ENCODE peak calls at places on chromosomes 7 and 10, in seven cellular contexts. I is colonic mucosa, L is cardiac muscle cell, Y is tibial artery, D is right lobe of liver, J is cardiac fibroblast, C is choroid plexus epithelial cell. R is an unnamed sample.

GRCh38 chr7:47100815-47101435 is 481.0 kb downstream of the TNS3 start:
- DNase-seq in J (peak), L (peak), I (peak), C (peak), D (peak), Y (no peak), R (peak)

GRCh38 chr10:13346280-13346819 is 1.7 kb downstream of the SEPHS1 start:
- DNase-seq in D (no peak), L (peak), J (peak), C (peak), Y (no peak), I (peak), R (no peak)

GRCh38 chr10:30455816-30456215 is 21.8 kb downstream of the MAP3K8 start:
- DNase-seq in C (no peak), L (no peak), Y (no peak), I (peak), D (no peak), J (no peak), R (no peak)

GRCh38 chr7:135791543-135792120 is 43.0 kb upstream of the FAM180A start:
- DNase-seq in D (no peak), L (no peak), J (no peak), C (peak), Y (no peak), I (no peak), R (no peak)

GRCh38 chr7:111164442-111164841 is 73.5 kb downstream of the LRRN3 start:
- DNase-seq in D (no peak), I (no peak), J (no peak), C (no peak), L (no peak), Y (no peak), R (no peak)

GRCh38 chr10:70820976-70821750 is 5.4 kb downstream of the SGPL1 start:
- DNase-seq in L (no peak), J (no peak), Y (no peak), D (no peak), C (no peak), I (no peak), R (no peak)

GRCh38 chr7:121960678-121961461 is 87.9 kb downstream of the PTPRZ1 start:
- DNase-seq in C (peak), L (peak), Y (no peak), I (no peak), J (peak), D (no peak), R (no peak)

GRCh38 chr7:16559497-16560223 is 33.0 kb downstream of the LRRC72 start:
- DNase-seq in D (no peak), L (no peak), J (no peak), C (no peak), Y (no peak), I (no peak), R (no peak)

GRCh38 chr10:86346794-86347665 is 19.6 kb downstream of the GRID1 start:
- DNase-seq in Y (peak), C (no peak), I (no peak), J (no peak), D (no peak), L (no peak), R (no peak)

GRCh38 chr7:147984265-147984664 is 606.3 kb upstream of the C7orf33 start:
- DNase-seq in D (no peak), I (no peak), Y (no peak), J (no peak), C (no peak), L (no peak), R (no peak)

GRCh38 chr7:158734861-158735260 is 30.3 kb upstream of the NCAPG2 start:
- DNase-seq in Y (no peak), I (no peak), J (peak), L (peak), D (no peak), C (peak), R (no peak)

GRCh38 chr7:19079066-19079465 is 38.4 kb downstream of the TWIST1 start:
- DNase-seq in D (no peak), I (no peak), Y (no peak), L (peak), J (peak), C (peak), R (no peak)

GRCh38 chr7:137001041-137001440 is 132.6 kb downstream of the CHRM2 start:
- DNase-seq in I (no peak), L (peak), Y (no peak), J (no peak), D (no peak), C (peak), R (no peak)

GRCh38 chr7:157329447-157329846 is 7.4 kb upstream of the DNAJB6 start:
- DNase-seq in L (no peak), J (no peak), Y (no peak), D (no peak), C (no peak), I (no peak), R (no peak)

GRCh38 chr10:67549390-67549789 is 146.6 kb downstream of the CTNNA3 start:
- DNase-seq in L (peak), C (peak), D (no peak), Y (no peak), I (no peak), J (peak), R (peak)

GRCh38 chr7:55365103-55365679 is at the start of gene LANCL2:
- DNase-seq in L (peak), I (peak), J (peak), Y (no peak), D (no peak), C (peak), R (no peak)

GRCh38 chr10:116708386-116708785 is 34.0 kb downstream of the HSPA12A start:
- DNase-seq in C (peak), I (no peak), L (peak), Y (peak), J (peak), D (no peak), R (no peak)

GRCh38 chr7:73718905-73719805 is at the start of gene STX1A:
- DNase-seq in D (peak), I (peak), J (peak), L (peak), C (peak), Y (no peak), R (peak)

GRCh38 chr7:50751136-50751535 is 31.6 kb downstream of the GRB10 start:
- DNase-seq in J (peak), I (no peak), C (no peak), L (peak), D (no peak), Y (no peak), R (no peak)

GRCh38 chr10:124526621-124527267 is 65.1 kb downstream of the LHPP start:
- DNase-seq in D (no peak), Y (no peak), C (no peak), J (no peak), I (no peak), L (no peak), R (no peak)

GRCh38 chr10:131649609-131650008 is 251.2 kb upstream of the PPP2R2D start:
- DNase-seq in L (no peak), Y (no peak), C (no peak), J (no peak), D (no peak), I (no peak), R (no peak)

GRCh38 chr7:55140221-55140980 is 121.6 kb downstream of the EGFR start:
- DNase-seq in C (peak), I (no peak), J (peak), Y (no peak), L (peak), D (no peak), R (peak)

GRCh38 chr7:26627871-26628270 is 236.5 kb downstream of the SKAP2 start:
- DNase-seq in I (no peak), Y (no peak), L (no peak), C (no peak), J (no peak), D (no peak), R (no peak)

GRCh38 chr7:95330194-95331003 is 6.1 kb upstream of the PON1 start:
- DNase-seq in D (no peak), C (peak), I (no peak), Y (no peak), J (peak), L (peak), R (peak)
- H3K4me3 ChIP-seq in D (peak), C (peak), I (no peak), Y (peak), J (no peak), L (no peak), R (peak)

GRCh38 chr10:120606051-120606764 is 149.2 kb downstream of the PLPP4 start:
- DNase-seq in J (no peak), I (no peak), D (no peak), Y (no peak), C (peak), L (no peak), R (no peak)
- H3K4me3 ChIP-seq in J (no peak), I (no peak), D (no peak), Y (no peak), C (no peak), L (no peak), R (no peak)

DNA sequence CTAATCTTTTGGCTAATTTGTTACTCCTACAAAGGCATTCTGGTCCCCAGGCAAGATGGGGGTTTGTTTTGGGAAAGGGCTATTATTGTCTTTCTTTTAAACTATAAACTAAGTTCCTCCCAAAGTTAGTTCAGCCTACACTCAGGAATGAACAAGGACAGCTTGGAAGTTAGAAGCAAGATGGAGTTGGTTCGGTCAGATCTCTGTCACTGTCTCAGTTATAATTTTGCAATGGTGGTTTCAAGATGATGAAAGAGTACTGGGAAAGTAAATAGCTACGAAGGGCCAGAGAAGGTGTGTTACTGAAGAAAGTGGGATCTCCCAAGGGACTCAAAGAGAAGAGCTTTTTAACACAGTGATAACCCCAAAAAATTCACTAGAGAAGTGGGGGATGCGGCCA is 10.3 kb upstream of the MYO1G start:
- DNase-seq in Y (no peak), I (no peak), D (no peak), C (no peak), L (no peak), J (no peak), R (no peak)
- H3K4me3 ChIP-seq in Y (no peak), I (no peak), D (no peak), C (no peak), L (no peak), J (no peak), R (no peak)

GRCh38 chr10:63521389-63522128 is at the start of gene REEP3:
- DNase-seq in C (peak), Y (peak), L (peak), I (peak), J (peak), D (peak), R (peak)

GRCh38 chr10:63520463-63521388 is 475 bp upstream of the REEP3 start:
- DNase-seq in Y (peak), J (no peak), D (peak), L (peak), I (peak), C (peak), R (peak)

GRCh38 chr10:63525021-63525420 is 3.8 kb downstream of the REEP3 start:
- DNase-seq in Y (no peak), J (no peak), C (no peak), D (no peak), I (no peak), L (no peak), R (no peak)

GRCh38 chr10:63522129-63522687 is 1.0 kb downstream of the REEP3 start:
- DNase-seq in L (peak), I (no peak), Y (no peak), J (peak), C (no peak), D (no peak), R (no peak)

GRCh38 chr10:63523015-63523414 is 1.8 kb downstream of the REEP3 start:
- DNase-seq in L (no peak), I (no peak), Y (no peak), C (no peak), J (no peak), D (no peak), R (no peak)
- H3K4me3 ChIP-seq in L (peak), I (no peak), Y (peak), C (no peak), J (no peak), D (no peak), R (no peak)

GRCh38 chr7:94375713-94376112 is 19.0 kb upstream of the COL1A2 start:
- DNase-seq in C (peak), I (no peak), Y (no peak), L (peak), D (no peak), J (peak), R (peak)
- H3K4me3 ChIP-seq in C (peak), I (no peak), Y (peak), L (no peak), D (no peak), J (peak), R (peak)

GRCh38 chr10:119371704-119372663 is 164.6 kb downstream of the GRK5 start:
- DNase-seq in C (peak), I (no peak), J (peak), D (no peak), Y (no peak), L (peak), R (no peak)

GRCh38 chr10:119370972-119371703 is 163.8 kb downstream of the GRK5 start:
- DNase-seq in I (no peak), D (no peak), C (peak), L (peak), Y (peak), J (peak), R (peak)

GRCh38 chr10:119368991-119369869 is 161.9 kb downstream of the GRK5 start:
- DNase-seq in L (no peak), Y (no peak), C (peak), I (no peak), D (no peak), J (no peak), R (peak)

GRCh38 chr10:119368581-119368980 is 161.2 kb downstream of the GRK5 start:
- DNase-seq in C (no peak), J (no peak), Y (no peak), L (no peak), D (no peak), I (no peak), R (no peak)

GRCh38 chr10:119370046-119370770 is 162.8 kb downstream of the GRK5 start:
- DNase-seq in Y (peak), L (peak), C (peak), I (no peak), D (no peak), J (peak), R (peak)
- H3K4me3 ChIP-seq in Y (peak), L (no peak), C (peak), I (no peak), D (no peak), J (no peak), R (peak)

DNA sequence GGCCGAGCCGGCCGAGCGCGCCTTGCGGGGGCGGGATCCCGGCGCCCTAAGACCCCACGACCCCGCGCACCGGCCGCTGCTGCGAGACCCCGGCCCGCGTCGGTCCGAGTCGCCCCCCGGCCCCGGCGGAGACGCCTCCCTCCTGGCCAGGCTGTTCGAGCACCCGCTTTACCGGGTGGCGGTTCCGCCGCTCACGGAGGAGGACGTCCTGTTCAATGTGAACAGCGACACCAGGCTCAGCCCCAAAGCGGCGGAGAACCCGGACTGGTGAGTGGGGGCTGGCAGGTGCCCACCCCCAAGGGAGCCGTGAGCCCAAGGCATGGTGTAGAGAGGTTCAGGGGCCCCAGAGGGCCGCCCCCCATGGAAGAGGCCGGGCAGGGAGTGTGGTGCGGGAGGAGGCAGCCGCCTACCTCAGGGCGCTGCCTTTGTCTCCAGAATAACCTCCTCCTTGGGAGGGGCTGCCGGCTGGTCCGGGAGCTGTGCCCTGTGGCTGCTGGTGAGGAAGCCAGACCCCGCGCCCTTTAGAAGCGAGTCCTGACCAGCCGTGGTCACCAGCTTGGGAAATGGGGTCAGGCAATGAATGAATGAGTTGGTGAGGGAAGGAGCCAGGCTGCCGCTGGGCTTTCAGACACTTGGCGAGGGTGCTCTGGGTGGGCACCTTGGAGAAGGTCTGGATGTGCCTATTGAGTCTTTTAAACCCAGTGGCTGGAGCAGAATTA is 1.3 kb downstream of the FAM20C start:
- DNase-seq in C (no peak), J (no peak), Y (no peak), I (peak), D (no peak), L (no peak), R (no peak)
- H3K4me3 ChIP-seq in C (peak), J (peak), Y (peak), I (peak), D (peak), L (peak), R (peak)

DNA sequence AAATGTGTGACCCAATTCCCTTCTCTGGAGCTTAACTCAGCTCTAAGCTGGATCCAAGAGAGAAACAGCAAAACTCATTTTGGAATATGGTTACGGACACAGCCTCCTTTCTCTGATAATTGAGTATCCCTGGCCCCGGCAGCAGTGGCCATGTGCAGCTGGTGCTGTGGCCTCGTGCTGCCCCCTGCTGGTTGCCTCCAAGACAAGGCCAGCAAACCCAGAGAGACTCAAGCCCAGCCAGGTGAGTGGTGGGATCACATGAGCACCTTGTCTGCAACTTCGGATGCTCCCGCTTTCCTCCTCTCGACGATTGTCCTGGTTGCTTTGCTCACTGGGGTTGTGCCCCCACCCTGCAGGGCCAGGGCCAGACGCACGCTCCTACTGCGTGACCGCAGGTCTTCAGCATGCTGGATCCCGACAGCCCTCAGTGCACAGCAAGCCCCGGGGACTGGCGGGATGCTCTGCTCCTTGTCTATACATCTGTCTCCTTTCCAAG is 19.4 kb downstream of the SFTPD start:
- DNase-seq in Y (peak), L (peak), I (peak), C (peak), J (peak), D (peak), R (peak)
- H3K4me3 ChIP-seq in Y (no peak), L (no peak), I (no peak), C (no peak), J (no peak), D (no peak), R (no peak)

GRCh38 chr10:17921378-17921777 is 30.3 kb upstream of the SLC39A12 start:
- DNase-seq in C (no peak), L (no peak), J (no peak), Y (no peak), D (no peak), I (no peak), R (no peak)

GRCh38 chr10:17918187-17918903 is 33.4 kb upstream of the SLC39A12 start:
- DNase-seq in J (peak), C (no peak), D (no peak), I (no peak), Y (no peak), L (no peak), R (no peak)

GRCh38 chr10:17923728-17924127 is 28.0 kb upstream of the SLC39A12 start:
- DNase-seq in C (peak), Y (peak), J (peak), I (peak), L (peak), D (no peak), R (no peak)
- H3K4me3 ChIP-seq in C (no peak), Y (no peak), J (no peak), I (no peak), L (no peak), D (no peak), R (no peak)